ENCODE peak calls at places on chromosomes 5 and 9, in four cellular contexts. One of them, this sample, is unnamed.

GRCh38 chr5:69265931-69266330 is 31.2 kb downstream of the CDK7 start:
- DNase-seq in GM12878: no peak
- DNase-seq in K562: peak; percentile 17
- DNase-seq in GM12891: no peak
- DNase-seq in this sample: no peak

GRCh38 chr9:116275418-116276295 is 122.1 kb downstream of the PAPPA start:
- DNase-seq in GM12878: no peak
- DNase-seq in K562: no peak
- DNase-seq in GM12891: no peak
- DNase-seq in this sample: no peak

GRCh38 chr5:167723254-167723871 is 568.1 kb upstream of the WWC1 start:
- DNase-seq in GM12878: peak; percentile 35
- DNase-seq in K562: peak; percentile 65
- DNase-seq in GM12891: peak; percentile 41
- DNase-seq in this sample: peak; percentile 58

GRCh38 chr9:129160712-129161533 is 17.1 kb downstream of the IER5L start:
- DNase-seq in GM12878: no peak
- DNase-seq in K562: no peak
- DNase-seq in GM12891: no peak
- DNase-seq in this sample: no peak

GRCh38 chr5:178415353-178415752 is 174.8 kb downstream of the COL23A1 start:
- DNase-seq in GM12878: no peak
- DNase-seq in K562: no peak
- DNase-seq in GM12891: no peak
- DNase-seq in this sample: no peak

GRCh38 chr9:72983056-72983455 is 30.2 kb upstream of the ALDH1A1 start:
- DNase-seq in GM12878: no peak
- DNase-seq in K562: no peak
- DNase-seq in GM12891: no peak
- DNase-seq in this sample: no peak

GRCh38 chr9:128912270-128912853 is 8.4 kb upstream of the PHYHD1 start:
- DNase-seq in GM12878: no peak
- DNase-seq in K562: no peak
- DNase-seq in GM12891: no peak
- DNase-seq in this sample: no peak

GRCh38 chr9:28051559-28051958 is 478.3 kb upstream of the C9orf72 start:
- DNase-seq in GM12878: no peak
- DNase-seq in K562: no peak
- DNase-seq in GM12891: no peak
- DNase-seq in this sample: no peak

GRCh38 chr5:123538670-123539459 is 26.9 kb downstream of the CSNK1G3 start:
- DNase-seq in GM12878: no peak
- DNase-seq in K562: no peak
- DNase-seq in GM12891: no peak
- DNase-seq in this sample: no peak

GRCh38 chr5:92353107-92354030 is 970.3 kb upstream of the ARRDC3 start:
- DNase-seq in GM12878: no peak
- DNase-seq in K562: no peak
- DNase-seq in GM12891: no peak
- DNase-seq in this sample: no peak

GRCh38 chr5:73274870-73275756 is 102.1 kb downstream of the TMEM174 start:
- DNase-seq in GM12878: no peak
- DNase-seq in K562: no peak
- DNase-seq in GM12891: no peak
- DNase-seq in this sample: no peak

GRCh38 chr9:13035822-13036221 is 243.7 kb downstream of the MPDZ start:
- DNase-seq in GM12878: no peak
- DNase-seq in K562: no peak
- DNase-seq in GM12891: no peak
- DNase-seq in this sample: no peak

GRCh38 chr9:682633-683508 is 158.6 kb upstream of the DMRT1 start:
- DNase-seq in GM12878: no peak
- DNase-seq in K562: no peak
- DNase-seq in GM12891: no peak
- DNase-seq in this sample: no peak

GRCh38 chr9:20620658-20621552 is 1.4 kb downstream of the MLLT3 start:
- DNase-seq in GM12878: no peak
- DNase-seq in K562: no peak
- DNase-seq in GM12891: no peak
- DNase-seq in this sample: peak; percentile 7

GRCh38 chr5:158522761-158523160 is 577.0 kb downstream of the EBF1 start:
- DNase-seq in GM12878: no peak
- DNase-seq in K562: no peak
- DNase-seq in GM12891: no peak
- DNase-seq in this sample: no peak

GRCh38 chr9:18911714-18912342 is 121.2 kb downstream of the SAXO1 start:
- DNase-seq in GM12878: no peak
- DNase-seq in K562: no peak
- DNase-seq in GM12891: no peak
- DNase-seq in this sample: no peak

GRCh38 chr9:11374961-11375360 is 762.2 kb upstream of the PTPRD start:
- DNase-seq in GM12878: no peak
- DNase-seq in K562: no peak
- DNase-seq in GM12891: no peak
- DNase-seq in this sample: no peak

GRCh38 chr5:151648089-151648488 is 38.6 kb downstream of the SPARC start:
- DNase-seq in GM12878: no peak
- DNase-seq in K562: no peak
- DNase-seq in GM12891: no peak
- DNase-seq in this sample: no peak

DNA sequence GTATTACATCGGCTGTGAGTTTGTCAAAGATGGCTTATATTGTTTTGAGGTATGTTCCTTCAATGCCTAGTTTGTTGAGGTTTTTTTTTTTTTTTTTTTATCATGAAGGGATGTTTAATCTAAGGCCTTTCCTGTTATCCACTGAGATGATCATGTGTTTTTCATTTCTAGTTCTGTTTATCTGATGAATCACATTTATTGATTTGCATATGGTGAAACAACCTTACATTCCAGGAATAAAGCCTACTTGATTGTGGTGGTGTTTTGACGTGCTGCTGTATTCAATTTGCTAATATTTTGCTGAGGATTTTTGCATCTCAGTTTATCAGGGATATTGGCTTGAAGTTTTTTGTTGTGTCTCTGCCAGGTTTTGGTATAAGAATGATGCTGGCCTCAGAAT is 77.3 kb downstream of the CERT1 start:
- DNase-seq in GM12878: no peak
- DNase-seq in K562: no peak
- DNase-seq in GM12891: no peak
- DNase-seq in this sample: no peak
- TF ChIP-seq SPI1 in GM12878: no peak
- TF ChIP-seq SPI1 in K562: no peak
- TF ChIP-seq SPI1 in GM12891: no peak
- TF ChIP-seq SPI1 in this sample: no peak

DNA sequence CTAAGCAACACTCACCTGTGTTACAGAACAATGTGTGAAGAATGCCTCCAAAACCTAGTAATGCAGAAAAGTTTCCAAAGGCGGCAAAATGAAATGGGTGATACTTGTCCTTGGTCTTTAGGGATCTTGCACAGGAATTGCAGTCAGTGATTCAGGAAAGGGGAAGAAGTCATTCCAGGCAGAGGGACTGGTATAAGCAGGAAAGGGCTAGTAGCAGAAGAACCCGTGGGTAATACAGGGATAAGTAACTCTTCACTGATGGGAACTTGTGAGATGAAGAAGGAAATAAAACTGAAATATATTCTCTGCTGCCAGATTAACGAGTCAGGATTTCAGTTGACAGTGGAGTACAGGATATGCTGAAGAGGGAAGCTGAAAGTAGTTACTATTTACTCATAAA is 1.2 kb downstream of the SRFBP1 start:
- DNase-seq in GM12878: no peak
- DNase-seq in K562: no peak
- DNase-seq in GM12891: no peak
- DNase-seq in this sample: no peak
- TF ChIP-seq SPI1 in GM12878: no peak
- TF ChIP-seq SPI1 in K562: no peak
- TF ChIP-seq SPI1 in GM12891: no peak
- TF ChIP-seq SPI1 in this sample: no peak

GRCh38 chr5:111628901-111629300 is 116.6 kb upstream of the STARD4 start:
- DNase-seq in GM12878: no peak
- DNase-seq in K562: no peak
- DNase-seq in GM12891: no peak
- DNase-seq in this sample: no peak
- TF ChIP-seq SPI1 in GM12878: no peak
- TF ChIP-seq SPI1 in K562: no peak
- TF ChIP-seq SPI1 in GM12891: no peak
- TF ChIP-seq SPI1 in this sample: no peak

DNA sequence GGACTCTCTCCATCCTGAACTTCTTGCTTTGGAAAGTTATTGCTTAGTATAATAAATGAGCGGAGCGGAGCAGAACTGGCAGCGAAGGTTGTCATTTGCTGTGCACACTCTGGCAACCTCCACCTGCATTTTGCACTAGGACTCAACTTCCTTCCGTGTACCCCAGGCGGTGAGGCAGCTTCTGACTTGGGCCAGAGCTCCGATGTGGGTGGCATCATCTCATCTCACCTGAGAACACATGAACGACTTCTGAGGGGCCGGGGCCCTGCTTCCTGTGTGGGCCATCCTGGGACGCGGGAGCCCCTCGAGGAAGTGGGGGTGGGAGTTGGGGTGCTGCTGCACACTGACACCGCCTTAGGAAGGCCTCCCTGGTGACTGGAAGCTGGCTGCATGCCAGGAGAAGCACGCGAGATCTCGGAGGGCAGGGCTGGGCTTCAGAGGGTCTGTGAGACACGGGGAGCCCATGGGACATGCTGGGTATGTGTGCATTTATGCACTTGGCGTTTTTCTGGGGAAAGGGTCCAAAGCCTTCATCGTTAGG is 56.5 kb upstream of the COL5A1 start:
- DNase-seq in GM12878: no peak
- DNase-seq in K562: no peak
- DNase-seq in GM12891: no peak
- DNase-seq in this sample: no peak
- TF ChIP-seq SPI1 in GM12878: no peak
- TF ChIP-seq SPI1 in K562: no peak
- TF ChIP-seq SPI1 in GM12891: no peak
- TF ChIP-seq SPI1 in this sample: no peak

GRCh38 chr5:16082053-16082452 is 97.5 kb downstream of the MARCHF11 start:
- DNase-seq in GM12878: no peak
- DNase-seq in K562: no peak
- DNase-seq in GM12891: no peak
- DNase-seq in this sample: no peak
- TF ChIP-seq SPI1 in GM12878: no peak
- TF ChIP-seq SPI1 in K562: no peak
- TF ChIP-seq SPI1 in GM12891: no peak
- TF ChIP-seq SPI1 in this sample: no peak

DNA sequence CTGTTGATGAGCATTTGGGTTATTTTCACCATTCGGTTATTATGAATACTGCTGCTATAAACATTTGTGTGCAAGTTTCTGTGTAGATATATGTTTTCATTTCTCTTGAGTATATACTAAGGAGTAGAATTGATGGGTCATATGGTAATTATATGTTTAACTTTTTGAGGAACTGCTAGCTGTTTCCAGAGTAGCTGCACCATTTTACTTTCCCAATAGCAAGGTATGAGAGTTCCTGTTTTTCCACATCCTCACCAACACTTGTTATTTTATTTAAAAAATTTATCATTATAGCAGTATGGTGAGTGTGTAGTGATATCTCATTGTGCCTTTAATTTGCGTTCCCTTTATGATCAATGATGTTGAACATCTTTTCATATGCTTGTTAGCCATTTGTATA is 29.2 kb downstream of the CD14 start:
- DNase-seq in GM12878: no peak
- DNase-seq in K562: no peak
- DNase-seq in GM12891: no peak
- DNase-seq in this sample: peak; percentile 15
- TF ChIP-seq SPI1 in GM12878: no peak
- TF ChIP-seq SPI1 in K562: no peak
- TF ChIP-seq SPI1 in GM12891: no peak
- TF ChIP-seq SPI1 in this sample: peak; percentile 95

DNA sequence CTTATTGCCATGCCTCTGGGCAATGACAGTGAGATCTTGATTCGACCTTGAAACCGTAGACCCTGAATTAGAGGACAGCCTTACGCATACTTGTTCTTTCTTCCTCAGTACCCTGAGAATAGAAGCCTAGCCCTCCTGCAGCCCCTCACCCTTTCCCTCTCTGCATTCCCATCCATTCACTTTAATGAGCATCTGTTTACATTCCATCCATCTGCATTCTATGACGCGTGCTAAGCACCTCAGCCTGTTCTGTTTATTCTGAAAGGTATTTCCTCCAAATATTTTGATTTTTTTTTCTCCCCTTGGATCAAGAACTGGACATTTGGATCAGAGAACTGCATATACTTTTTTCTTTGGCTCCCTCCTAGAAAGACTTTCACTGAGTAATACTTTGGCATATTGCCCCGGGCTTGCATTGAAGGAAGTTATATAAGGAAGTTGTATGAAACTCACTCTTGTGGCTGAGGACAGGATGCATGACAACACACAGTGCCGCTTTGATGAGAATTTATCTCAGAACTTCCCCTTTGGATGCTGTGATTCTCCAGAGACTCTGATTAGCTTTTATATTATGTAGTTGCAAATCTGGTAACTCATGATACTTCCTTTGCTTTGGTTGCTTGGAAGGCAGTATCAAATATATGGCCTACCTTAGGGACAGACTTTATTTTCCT is 15.7 kb downstream of the TMEM8B start:
- DNase-seq in GM12878: peak; percentile 64
- DNase-seq in K562: no peak
- DNase-seq in GM12891: no peak
- DNase-seq in this sample: peak; percentile 90
- TF ChIP-seq SPI1 in GM12878: peak; percentile 20
- TF ChIP-seq SPI1 in K562: no peak
- TF ChIP-seq SPI1 in GM12891: no peak
- TF ChIP-seq SPI1 in this sample: peak; percentile 65

DNA sequence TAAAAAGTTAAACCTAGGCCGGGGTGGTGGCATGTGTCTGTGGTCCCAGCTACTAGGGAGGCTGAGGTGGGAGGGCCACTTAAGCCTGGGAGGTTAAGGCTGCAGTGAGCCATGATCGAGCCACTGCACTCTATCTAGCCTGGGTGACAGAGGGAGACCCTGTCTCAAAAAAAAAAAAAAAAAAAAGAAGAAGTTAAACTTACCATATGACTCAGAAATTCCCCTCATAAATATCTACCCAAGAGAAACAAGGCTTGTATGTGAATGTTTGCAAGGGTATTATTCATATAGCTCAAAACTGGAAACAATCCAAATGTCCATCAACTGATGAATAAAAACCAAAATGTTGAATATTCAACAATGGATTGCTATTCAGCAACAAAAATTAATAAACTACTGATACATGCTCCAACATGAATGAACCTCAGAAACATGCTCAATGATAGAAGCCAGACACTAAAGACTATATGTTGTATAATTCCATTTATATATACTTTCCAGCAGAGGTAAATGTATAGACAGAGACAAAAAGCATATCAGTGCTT is 5.5 kb upstream of the SREK1 start:
- DNase-seq in GM12878: no peak
- DNase-seq in K562: no peak
- DNase-seq in GM12891: no peak
- DNase-seq in this sample: no peak
- TF ChIP-seq SPI1 in GM12878: no peak
- TF ChIP-seq SPI1 in K562: no peak
- TF ChIP-seq SPI1 in GM12891: no peak
- TF ChIP-seq SPI1 in this sample: no peak